ENCODE peak calls at places on chromosomes 6 and 20, in seven cellular contexts. One of them, this sample, is unnamed.

GRCh38 chr6:74967821-74968220 is 238.0 kb downstream of the COL12A1 start:
- DNase-seq in lower leg skin: no peak
- DNase-seq in adrenal gland: no peak
- DNase-seq in heart left ventricle: no peak
- DNase-seq in AG09309: no peak
- DNase-seq in uterus: no peak
- DNase-seq in fibroblast of mammary gland: peak
- DNase-seq in this sample: no peak

GRCh38 chr6:154749341-154749740 is 16.1 kb downstream of the SCAF8 start:
- DNase-seq in lower leg skin: no peak
- DNase-seq in adrenal gland: no peak
- DNase-seq in heart left ventricle: no peak
- DNase-seq in AG09309: no peak
- DNase-seq in uterus: no peak
- DNase-seq in fibroblast of mammary gland: no peak
- DNase-seq in this sample: no peak

GRCh38 chr6:7085911-7086310 is 21.9 kb upstream of the RREB1 start:
- DNase-seq in lower leg skin: peak
- DNase-seq in adrenal gland: peak
- DNase-seq in heart left ventricle: no peak
- DNase-seq in AG09309: no peak
- DNase-seq in uterus: peak
- DNase-seq in fibroblast of mammary gland: peak
- DNase-seq in this sample: no peak

GRCh38 chr6:132390451-132390850 is 10.8 kb downstream of the MOXD1 start:
- DNase-seq in lower leg skin: no peak
- DNase-seq in adrenal gland: no peak
- DNase-seq in heart left ventricle: no peak
- DNase-seq in AG09309: no peak
- DNase-seq in uterus: no peak
- DNase-seq in fibroblast of mammary gland: no peak
- DNase-seq in this sample: no peak

GRCh38 chr20:58655328-58656094 is 4.4 kb downstream of the STX16 start:
- DNase-seq in lower leg skin: no peak
- DNase-seq in adrenal gland: no peak
- DNase-seq in heart left ventricle: no peak
- DNase-seq in AG09309: no peak
- DNase-seq in uterus: no peak
- DNase-seq in fibroblast of mammary gland: no peak
- DNase-seq in this sample: no peak

GRCh38 chr6:119891206-119891605 is 541.6 kb upstream of the MAN1A1 start:
- DNase-seq in lower leg skin: no peak
- DNase-seq in adrenal gland: no peak
- DNase-seq in heart left ventricle: no peak
- DNase-seq in AG09309: no peak
- DNase-seq in uterus: no peak
- DNase-seq in fibroblast of mammary gland: no peak
- DNase-seq in this sample: peak

GRCh38 chr20:37411408-37412306 is 65.7 kb downstream of the SRC start:
- DNase-seq in lower leg skin: no peak
- DNase-seq in adrenal gland: no peak
- DNase-seq in heart left ventricle: no peak
- DNase-seq in AG09309: no peak
- DNase-seq in uterus: no peak
- DNase-seq in fibroblast of mammary gland: no peak
- DNase-seq in this sample: no peak

GRCh38 chr6:39430968-39431523 is 108.5 kb upstream of the KCNK16 start:
- DNase-seq in lower leg skin: peak
- DNase-seq in adrenal gland: peak
- DNase-seq in heart left ventricle: peak
- DNase-seq in AG09309: no peak
- DNase-seq in uterus: peak
- DNase-seq in fibroblast of mammary gland: no peak
- DNase-seq in this sample: no peak

GRCh38 chr6:11805259-11806053 is 26.9 kb upstream of the ADTRP start:
- DNase-seq in lower leg skin: no peak
- DNase-seq in adrenal gland: no peak
- DNase-seq in heart left ventricle: no peak
- DNase-seq in AG09309: no peak
- DNase-seq in uterus: no peak
- DNase-seq in fibroblast of mammary gland: no peak
- DNase-seq in this sample: no peak

GRCh38 chr20:63103402-63104311 is 96.9 kb upstream of the BHLHE23 start:
- DNase-seq in lower leg skin: no peak
- DNase-seq in adrenal gland: no peak
- DNase-seq in heart left ventricle: peak
- DNase-seq in AG09309: no peak
- DNase-seq in uterus: no peak
- DNase-seq in fibroblast of mammary gland: peak
- DNase-seq in this sample: peak

GRCh38 chr6:20061952-20062351 is 150.3 kb downstream of the MBOAT1 start:
- DNase-seq in lower leg skin: no peak
- DNase-seq in adrenal gland: no peak
- DNase-seq in heart left ventricle: no peak
- DNase-seq in AG09309: no peak
- DNase-seq in uterus: no peak
- DNase-seq in fibroblast of mammary gland: no peak
- DNase-seq in this sample: no peak

GRCh38 chr6:148335582-148335981 is 7.1 kb upstream of the SASH1 start:
- DNase-seq in lower leg skin: no peak
- DNase-seq in adrenal gland: no peak
- DNase-seq in heart left ventricle: no peak
- DNase-seq in AG09309: no peak
- DNase-seq in uterus: no peak
- DNase-seq in fibroblast of mammary gland: no peak
- DNase-seq in this sample: peak

GRCh38 chr6:2883673-2884072 is 19.4 kb downstream of the SERPINB9 start:
- DNase-seq in lower leg skin: no peak
- DNase-seq in adrenal gland: no peak
- DNase-seq in heart left ventricle: no peak
- DNase-seq in AG09309: no peak
- DNase-seq in uterus: no peak
- DNase-seq in fibroblast of mammary gland: no peak
- DNase-seq in this sample: no peak

GRCh38 chr6:16769131-16769985 is 8.1 kb upstream of the ATXN1 start:
- DNase-seq in lower leg skin: peak
- DNase-seq in adrenal gland: peak
- DNase-seq in heart left ventricle: no peak
- DNase-seq in AG09309: peak
- DNase-seq in uterus: peak
- DNase-seq in fibroblast of mammary gland: peak
- DNase-seq in this sample: peak

GRCh38 chr6:34829137-34829536 is 37.3 kb downstream of the BLTP3A start:
- DNase-seq in lower leg skin: no peak
- DNase-seq in adrenal gland: no peak
- DNase-seq in heart left ventricle: no peak
- DNase-seq in AG09309: no peak
- DNase-seq in uterus: no peak
- DNase-seq in fibroblast of mammary gland: no peak
- DNase-seq in this sample: no peak

GRCh38 chr6:121999458-122000065 is 399.9 kb upstream of the HSF2 start:
- DNase-seq in lower leg skin: no peak
- DNase-seq in adrenal gland: no peak
- DNase-seq in heart left ventricle: no peak
- DNase-seq in AG09309: no peak
- DNase-seq in uterus: no peak
- DNase-seq in fibroblast of mammary gland: no peak
- DNase-seq in this sample: no peak

GRCh38 chr20:49765846-49766541 is 46.6 kb upstream of the SLC9A8 start:
- DNase-seq in lower leg skin: no peak
- DNase-seq in adrenal gland: no peak
- DNase-seq in heart left ventricle: no peak
- DNase-seq in AG09309: no peak
- DNase-seq in uterus: no peak
- DNase-seq in fibroblast of mammary gland: no peak
- DNase-seq in this sample: peak

GRCh38 chr6:29516108-29516507 is 28.4 kb upstream of the MAS1L start:
- DNase-seq in lower leg skin: peak
- DNase-seq in adrenal gland: no peak
- DNase-seq in heart left ventricle: no peak
- DNase-seq in AG09309: no peak
- DNase-seq in uterus: no peak
- DNase-seq in fibroblast of mammary gland: peak
- DNase-seq in this sample: peak

GRCh38 chr6:166197361-166197760 is 29.7 kb upstream of the TBXT start:
- DNase-seq in lower leg skin: peak
- DNase-seq in adrenal gland: no peak
- DNase-seq in heart left ventricle: no peak
- DNase-seq in AG09309: no peak
- DNase-seq in uterus: no peak
- DNase-seq in fibroblast of mammary gland: no peak
- DNase-seq in this sample: peak

GRCh38 chr6:91826128-91826527 is 1239.3 kb upstream of the MAP3K7 start:
- DNase-seq in lower leg skin: no peak
- DNase-seq in adrenal gland: no peak
- DNase-seq in heart left ventricle: no peak
- DNase-seq in AG09309: no peak
- DNase-seq in uterus: no peak
- DNase-seq in fibroblast of mammary gland: no peak
- DNase-seq in this sample: no peak

GRCh38 chr6:101380861-101381630 is 12.5 kb upstream of the GRIK2 start:
- DNase-seq in lower leg skin: no peak
- DNase-seq in adrenal gland: no peak
- DNase-seq in heart left ventricle: no peak
- DNase-seq in AG09309: no peak
- DNase-seq in uterus: no peak
- DNase-seq in fibroblast of mammary gland: no peak
- DNase-seq in this sample: no peak
- TF ChIP-seq CTCF in lower leg skin: no peak
- TF ChIP-seq CTCF in adrenal gland: no peak
- TF ChIP-seq CTCF in heart left ventricle: no peak
- TF ChIP-seq CTCF in AG09309: no peak
- TF ChIP-seq CTCF in uterus: no peak
- TF ChIP-seq CTCF in fibroblast of mammary gland: no peak
- TF ChIP-seq CTCF in this sample: no peak

DNA sequence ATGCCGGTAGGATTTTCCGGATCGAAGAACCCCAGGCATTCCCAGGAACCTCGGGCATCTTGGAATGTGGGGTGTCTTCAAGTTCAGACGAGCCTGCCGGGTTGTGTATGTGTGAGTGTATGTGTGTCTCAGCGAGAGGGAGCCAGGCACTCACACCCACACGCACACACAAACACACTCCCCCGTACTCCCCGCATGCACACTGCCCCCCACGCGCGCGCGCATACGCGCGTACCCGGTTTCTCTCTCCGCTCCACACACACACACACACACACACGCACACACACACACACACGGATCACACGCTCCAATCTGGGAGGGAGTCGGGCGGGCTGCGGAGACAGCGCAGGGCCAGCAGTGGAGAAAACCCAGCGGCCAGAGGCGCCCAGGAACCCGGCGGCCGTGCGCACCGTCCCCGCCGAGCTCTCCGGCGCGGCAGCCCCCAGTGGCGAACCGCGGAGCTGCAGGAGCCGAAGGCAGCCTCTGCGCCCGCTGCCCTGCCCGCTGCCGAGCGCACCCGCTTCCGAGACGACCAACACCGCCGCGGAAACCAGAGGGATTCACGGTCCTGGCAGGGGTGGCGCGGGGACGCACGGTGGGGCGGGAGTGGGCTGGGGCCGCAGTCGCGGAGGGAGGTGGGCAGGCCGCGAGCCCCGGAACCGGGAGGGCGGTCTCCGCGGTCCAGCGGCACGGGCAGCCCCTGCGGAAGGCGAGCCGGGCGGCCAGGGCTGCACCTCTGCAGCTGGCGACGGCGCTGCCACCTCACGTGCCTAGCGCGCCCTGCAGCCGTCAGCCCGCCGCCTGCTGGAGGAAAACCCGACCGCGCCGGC is at the start of gene LRFN2:
- DNase-seq in lower leg skin: peak
- DNase-seq in adrenal gland: peak
- DNase-seq in heart left ventricle: peak
- DNase-seq in AG09309: peak
- DNase-seq in uterus: peak
- DNase-seq in fibroblast of mammary gland: peak
- DNase-seq in this sample: peak
- TF ChIP-seq CTCF in lower leg skin: no peak
- TF ChIP-seq CTCF in adrenal gland: peak
- TF ChIP-seq CTCF in heart left ventricle: peak
- TF ChIP-seq CTCF in AG09309: peak
- TF ChIP-seq CTCF in uterus: peak
- TF ChIP-seq CTCF in fibroblast of mammary gland: no peak
- TF ChIP-seq CTCF in this sample: peak

DNA sequence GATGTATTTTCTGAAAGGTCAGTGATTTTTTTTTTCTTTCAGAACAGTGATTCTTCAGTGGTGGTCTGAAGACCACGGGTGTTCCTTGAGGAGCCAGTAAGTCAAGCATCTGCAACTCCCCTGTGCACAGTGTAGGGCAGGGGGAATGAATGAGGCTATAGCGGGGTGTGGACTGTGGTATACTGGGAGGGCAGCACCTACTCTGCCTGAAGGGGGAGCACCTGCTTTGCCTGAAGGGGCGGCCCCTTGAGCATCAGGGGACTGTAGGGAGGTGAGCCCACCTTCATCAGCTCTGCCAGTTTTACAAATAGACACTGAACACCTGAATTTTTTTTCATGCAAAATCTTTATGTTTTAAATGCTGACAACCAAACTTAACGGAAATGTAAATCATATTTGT is 77.5 kb upstream of the RIPOR2 start:
- DNase-seq in lower leg skin: no peak
- DNase-seq in adrenal gland: no peak
- DNase-seq in heart left ventricle: no peak
- DNase-seq in AG09309: no peak
- DNase-seq in uterus: no peak
- DNase-seq in fibroblast of mammary gland: no peak
- DNase-seq in this sample: no peak
- TF ChIP-seq CTCF in lower leg skin: no peak
- TF ChIP-seq CTCF in adrenal gland: no peak
- TF ChIP-seq CTCF in heart left ventricle: no peak
- TF ChIP-seq CTCF in AG09309: peak
- TF ChIP-seq CTCF in uterus: no peak
- TF ChIP-seq CTCF in fibroblast of mammary gland: no peak
- TF ChIP-seq CTCF in this sample: no peak

GRCh38 chr20:48621256-48622078 is 206.3 kb downstream of the PREX1 start:
- DNase-seq in lower leg skin: no peak
- DNase-seq in adrenal gland: no peak
- DNase-seq in heart left ventricle: no peak
- DNase-seq in AG09309: no peak
- DNase-seq in uterus: no peak
- DNase-seq in fibroblast of mammary gland: no peak
- DNase-seq in this sample: peak
- TF ChIP-seq CTCF in lower leg skin: no peak
- TF ChIP-seq CTCF in adrenal gland: no peak
- TF ChIP-seq CTCF in heart left ventricle: no peak
- TF ChIP-seq CTCF in AG09309: no peak
- TF ChIP-seq CTCF in uterus: no peak
- TF ChIP-seq CTCF in fibroblast of mammary gland: no peak
- TF ChIP-seq CTCF in this sample: no peak

This sample was measured in fibroblast of the aortic adventitia.